ENCODE peak calls at places on chromosomes 11 and 22, in five cellular contexts. E is lower lobe of right lung, I is mucosa of descending colon, M is pancreas, F is NB4. N is an unnamed sample.

GRCh38 chr22:45672564-45673481 is 1.2 kb downstream of the ATXN10 start:
- DNase-seq in I (no peak), E (no peak), F (no peak), M (no peak), N (no peak)

GRCh38 chr22:46508391-46508999 is 28.9 kb downstream of the CELSR1 start:
- DNase-seq in I (no peak), M (no peak), F (no peak), E (no peak), N (no peak)

GRCh38 chr11:125429174-125429707 is 66.8 kb downstream of the FEZ1 start:
- DNase-seq in I (no peak), M (no peak), E (peak), F (peak), N (peak)

GRCh38 chr11:118274184-118274583 is 10.1 kb upstream of the MPZL2 start:
- DNase-seq in E (no peak), I (no peak), F (no peak), M (no peak), N (no peak)

GRCh38 chr11:12276356-12276755 is 101.0 kb upstream of the PARVA start:
- DNase-seq in M (no peak), I (no peak), E (no peak), F (no peak), N (no peak)

GRCh38 chr11:70729949-70730348 is 331.6 kb downstream of the CTTN start:
- DNase-seq in M (no peak), I (peak), E (no peak), F (no peak), N (no peak)

GRCh38 chr22:38305481-38306448 is 11.5 kb downstream of the CSNK1E start:
- DNase-seq in E (no peak), I (no peak), M (no peak), F (peak), N (peak)

GRCh38 chr11:125224391-125225015 is 60.0 kb downstream of the PKNOX2 start:
- DNase-seq in I (no peak), F (peak), M (no peak), E (no peak), N (no peak)

GRCh38 chr11:79122759-79123158 is 318.1 kb downstream of the TENM4 start:
- DNase-seq in F (no peak), M (no peak), E (no peak), I (no peak), N (no peak)

GRCh38 chr11:124150684-124151083 is 32.5 kb upstream of the OR10D3 start:
- DNase-seq in E (no peak), M (no peak), F (peak), I (no peak), N (peak)

GRCh38 chr11:124152770-124153407 is 30.3 kb upstream of the OR10D3 start:
- DNase-seq in F (no peak), M (no peak), E (no peak), I (no peak), N (no peak)
- TF ChIP-seq CTCF in F (no peak), M (peak), E (no peak), I (no peak), N (no peak)

DNA sequence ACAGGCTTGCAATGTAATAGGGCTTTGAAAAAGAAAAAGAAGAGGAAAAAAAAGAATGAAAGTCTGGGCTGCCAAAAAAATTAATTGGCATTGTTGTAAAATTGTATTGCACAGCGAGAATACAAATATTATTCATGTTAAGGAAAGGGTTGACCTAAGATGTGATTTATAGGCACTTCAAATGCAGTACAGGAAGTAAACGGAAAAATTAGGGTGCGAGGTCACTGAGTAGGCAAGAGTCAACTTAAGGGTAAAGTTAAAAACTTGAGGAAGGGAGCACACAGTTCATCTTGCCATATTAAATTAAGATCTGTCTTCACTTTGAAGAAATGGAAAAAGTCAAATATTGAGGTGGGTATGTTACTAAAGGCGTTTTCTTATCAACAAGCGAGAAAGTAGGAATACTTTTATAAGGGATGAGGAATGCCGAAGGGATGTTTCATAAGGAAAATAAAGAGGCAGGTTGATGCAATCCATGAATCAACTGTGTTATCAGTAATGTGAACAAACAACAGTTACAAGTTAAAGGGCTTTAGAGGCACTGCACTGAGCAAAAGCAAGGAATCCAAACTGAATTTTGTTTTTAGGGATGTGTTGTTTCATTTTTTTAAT is 123.0 kb downstream of the WT1 start:
- DNase-seq in F (no peak), M (no peak), E (no peak), I (no peak), N (no peak)
- H3K4me3 ChIP-seq in F (no peak), M (no peak), E (no peak), I (no peak), N (no peak)

GRCh38 chr22:22711532-22711913 is 67.1 kb downstream of the GGTLC2 start:
- DNase-seq in I (no peak), F (no peak), M (no peak), E (no peak), N (no peak)

GRCh38 chr22:22712666-22713365 is 68.4 kb downstream of the GGTLC2 start:
- DNase-seq in I (no peak), E (no peak), F (no peak), M (no peak), N (no peak)

GRCh38 chr22:22712092-22712658 is 67.8 kb downstream of the GGTLC2 start:
- DNase-seq in E (no peak), F (no peak), I (no peak), M (no peak), N (no peak)

GRCh38 chr22:22710719-22711531 is 66.5 kb downstream of the GGTLC2 start:
- DNase-seq in E (peak), I (peak), M (peak), F (peak), N (peak)

DNA sequence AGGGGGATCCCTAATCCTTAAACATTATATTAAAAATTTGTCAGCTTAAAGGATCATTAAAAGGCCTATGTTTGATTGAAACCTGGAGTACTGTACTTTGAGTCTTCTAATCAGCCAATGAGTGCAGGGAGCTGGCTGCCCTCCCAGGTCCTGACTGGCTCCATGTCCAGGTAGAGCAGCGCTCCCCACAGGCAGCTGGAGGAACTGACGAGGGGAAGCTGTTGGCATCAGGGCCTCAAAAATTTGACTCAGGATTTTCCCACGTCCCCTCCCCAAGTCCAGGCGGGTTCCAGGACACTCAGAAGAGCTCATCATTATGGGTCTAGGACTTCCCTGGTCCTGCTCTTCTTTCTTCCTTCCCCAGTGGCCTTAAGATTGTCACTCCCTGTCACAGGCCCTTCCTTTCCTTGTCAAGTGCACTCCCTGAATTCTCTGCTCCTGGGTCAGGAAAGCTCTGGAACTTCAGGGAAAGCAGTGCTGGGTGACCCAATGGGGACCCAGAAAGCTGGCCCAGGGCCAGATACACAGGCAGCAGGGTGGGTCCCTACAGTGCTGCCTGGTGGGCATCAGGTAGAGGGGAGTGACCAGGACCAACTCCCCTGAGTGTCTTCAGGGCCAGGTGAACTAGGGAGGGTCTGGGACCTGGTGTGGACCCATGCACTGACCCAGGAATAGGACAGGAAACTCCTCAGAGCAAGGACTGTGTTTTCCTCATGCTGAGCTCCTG is 65.5 kb downstream of the GGTLC2 start:
- DNase-seq in E (no peak), F (peak), I (no peak), M (peak), N (no peak)
- TF ChIP-seq CTCF in E (peak), F (peak), I (no peak), M (no peak), N (peak)

GRCh38 chr11:13701506-13701905 is 33.0 kb downstream of the FAR1 start:
- DNase-seq in F (no peak), M (no peak), I (no peak), E (no peak), N (no peak)

GRCh38 chr11:13699870-13700269 is 31.4 kb downstream of the FAR1 start:
- DNase-seq in M (no peak), I (no peak), E (no peak), F (no peak), N (no peak)

GRCh38 chr11:13702071-13702470 is 33.6 kb downstream of the FAR1 start:
- DNase-seq in M (no peak), I (no peak), E (no peak), F (no peak), N (no peak)

GRCh38 chr11:13705710-13706109 is 37.2 kb downstream of the FAR1 start:
- DNase-seq in M (no peak), F (no peak), I (no peak), E (no peak), N (no peak)
- H3K4me3 ChIP-seq in M (no peak), F (no peak), I (no peak), E (no peak), N (no peak)

DNA sequence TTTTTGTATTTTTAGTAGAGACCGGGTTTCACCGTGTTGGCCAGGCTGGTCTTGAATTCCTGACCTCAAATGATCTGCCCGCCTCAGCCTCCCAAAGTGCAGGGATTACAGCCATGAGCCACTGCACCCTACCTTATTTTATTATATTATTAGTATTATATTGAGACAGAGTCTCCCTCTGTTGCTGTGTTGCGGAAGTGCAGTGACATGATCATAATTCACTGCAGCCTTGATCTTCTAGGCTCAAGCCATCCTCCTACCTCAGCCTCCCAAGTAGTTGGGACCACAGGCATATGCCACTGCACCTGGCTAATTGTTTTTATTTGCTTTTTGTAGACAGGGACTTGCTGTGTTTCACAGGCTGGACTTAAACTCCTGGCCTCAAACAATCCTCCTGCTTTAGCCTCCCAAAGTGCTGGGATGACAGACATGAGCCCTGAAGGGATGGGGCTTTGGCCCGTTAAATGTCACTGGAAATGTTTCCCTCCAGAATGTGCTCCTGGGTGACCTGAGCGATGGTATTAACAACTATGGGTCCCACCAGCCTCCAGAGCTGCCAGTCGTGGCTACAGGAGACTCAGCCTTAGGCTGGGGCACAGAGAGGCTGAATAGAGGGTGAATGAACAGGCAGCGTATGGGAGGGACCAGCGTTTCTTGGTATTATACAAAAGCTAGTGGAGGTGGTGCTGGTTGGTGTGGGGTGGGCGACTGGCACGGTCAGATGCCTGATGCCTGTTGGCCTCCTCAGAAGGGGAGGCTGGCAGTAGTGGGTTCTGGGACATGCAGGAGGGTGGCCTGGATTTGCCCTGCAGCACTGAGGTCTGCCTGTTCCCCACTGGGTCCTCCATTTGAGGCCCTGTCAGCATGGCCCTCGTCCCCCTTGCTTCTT is 7.3 kb downstream of the TANGO2 start:
- DNase-seq in E (no peak), I (peak), F (peak), M (no peak), N (peak)
- TF ChIP-seq CTCF in E (peak), I (no peak), F (peak), M (peak), N (peak)

GRCh38 chr11:33321483-33321882 is 64.3 kb downstream of the HIPK3 start:
- DNase-seq in E (no peak), F (peak), I (no peak), M (no peak), N (peak)

GRCh38 chr11:33323421-33323820 is 66.2 kb downstream of the HIPK3 start:
- DNase-seq in E (no peak), I (no peak), F (peak), M (no peak), N (no peak)

GRCh38 chr11:33319965-33320813 is 63.0 kb downstream of the HIPK3 start:
- DNase-seq in I (no peak), E (no peak), F (no peak), M (no peak), N (peak)

GRCh38 chr11:33317662-33318061 is 60.5 kb downstream of the HIPK3 start:
- DNase-seq in I (no peak), E (no peak), F (no peak), M (no peak), N (no peak)

GRCh38 chr11:33320814-33321330 is 63.7 kb downstream of the HIPK3 start:
- DNase-seq in M (no peak), E (no peak), I (no peak), F (no peak), N (no peak)
- H3K4me3 ChIP-seq in M (no peak), E (no peak), I (no peak), F (no peak), N (peak)

DNA sequence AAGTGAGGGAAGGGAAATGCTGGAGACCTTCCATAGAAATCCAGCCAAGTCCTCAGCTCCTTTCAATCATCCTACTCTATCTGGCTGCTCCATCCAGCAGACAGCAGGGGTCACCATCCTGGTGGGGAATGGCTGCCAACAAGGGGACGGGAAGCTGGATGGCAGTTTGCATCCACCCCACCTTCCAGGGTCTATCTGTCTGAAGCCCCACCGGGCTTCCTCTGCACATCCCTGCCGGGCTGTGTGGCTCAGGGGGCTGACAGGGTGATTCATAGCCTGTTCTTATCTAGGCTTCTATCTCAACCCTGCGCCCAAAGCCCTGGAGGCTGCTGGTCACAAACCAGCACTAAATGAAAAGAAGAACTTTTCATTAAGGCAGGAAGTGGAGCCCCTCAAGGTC is 1.1 kb downstream of the SYTL2 start:
- DNase-seq in M (peak), E (no peak), I (peak), F (peak), N (no peak)
- TF ChIP-seq CTCF in M (no peak), E (no peak), I (no peak), F (no peak), N (no peak)